ENCODE peak calls at places on chromosomes 6 and 20, in ten cellular contexts. One of them, this sample, is unnamed.

GRCh38 chr6:43308101-43308989 is at the start of gene CRIP3:
- DNase-seq in kidney: peak
- DNase-seq in psoas muscle: peak
- DNase-seq in small intestine: no peak
- DNase-seq in naive thymus-derived CD4-positive, alpha-beta T cell: peak
- DNase-seq in IMR-90: no peak
- DNase-seq in dorsolateral prefrontal cortex: no peak
- DNase-seq in colonic mucosa: peak
- DNase-seq in fibroblast of pulmonary artery: peak
- DNase-seq in GM23338: peak
- DNase-seq in this sample: peak

GRCh38 chr6:161130606-161131005 is 139.0 kb downstream of the MAP3K4 start:
- DNase-seq in IMR-90: no peak
- DNase-seq in small intestine: no peak
- DNase-seq in kidney: no peak
- DNase-seq in fibroblast of pulmonary artery: no peak
- DNase-seq in dorsolateral prefrontal cortex: no peak
- DNase-seq in colonic mucosa: no peak
- DNase-seq in GM23338: no peak
- DNase-seq in naive thymus-derived CD4-positive, alpha-beta T cell: no peak
- DNase-seq in psoas muscle: no peak
- DNase-seq in this sample: no peak

GRCh38 chr20:58647814-58648501 is 3.1 kb upstream of the STX16 start:
- DNase-seq in naive thymus-derived CD4-positive, alpha-beta T cell: no peak
- DNase-seq in IMR-90: peak
- DNase-seq in GM23338: no peak
- DNase-seq in dorsolateral prefrontal cortex: no peak
- DNase-seq in psoas muscle: no peak
- DNase-seq in kidney: peak
- DNase-seq in small intestine: no peak
- DNase-seq in fibroblast of pulmonary artery: peak
- DNase-seq in colonic mucosa: no peak
- DNase-seq in this sample: peak

GRCh38 chr6:155115893-155116570 is 120.9 kb downstream of the TIAM2 start:
- DNase-seq in IMR-90: no peak
- DNase-seq in psoas muscle: no peak
- DNase-seq in fibroblast of pulmonary artery: no peak
- DNase-seq in kidney: no peak
- DNase-seq in small intestine: no peak
- DNase-seq in naive thymus-derived CD4-positive, alpha-beta T cell: no peak
- DNase-seq in colonic mucosa: no peak
- DNase-seq in dorsolateral prefrontal cortex: no peak
- DNase-seq in GM23338: no peak
- DNase-seq in this sample: no peak

GRCh38 chr6:131946404-131946991 is 4.7 kb downstream of the CCN2 start:
- DNase-seq in fibroblast of pulmonary artery: peak
- DNase-seq in naive thymus-derived CD4-positive, alpha-beta T cell: no peak
- DNase-seq in IMR-90: peak
- DNase-seq in small intestine: no peak
- DNase-seq in psoas muscle: no peak
- DNase-seq in dorsolateral prefrontal cortex: no peak
- DNase-seq in GM23338: peak
- DNase-seq in kidney: no peak
- DNase-seq in colonic mucosa: no peak
- DNase-seq in this sample: no peak

GRCh38 chr6:13229205-13230085 is 98.9 kb downstream of the TBC1D7 start:
- DNase-seq in colonic mucosa: no peak
- DNase-seq in fibroblast of pulmonary artery: peak
- DNase-seq in GM23338: peak
- DNase-seq in kidney: no peak
- DNase-seq in small intestine: peak
- DNase-seq in naive thymus-derived CD4-positive, alpha-beta T cell: no peak
- DNase-seq in psoas muscle: no peak
- DNase-seq in dorsolateral prefrontal cortex: no peak
- DNase-seq in IMR-90: no peak
- DNase-seq in this sample: no peak

GRCh38 chr6:163589401-163589800 is 174.9 kb downstream of the QKI start:
- DNase-seq in colonic mucosa: no peak
- DNase-seq in IMR-90: no peak
- DNase-seq in fibroblast of pulmonary artery: peak
- DNase-seq in psoas muscle: no peak
- DNase-seq in kidney: no peak
- DNase-seq in dorsolateral prefrontal cortex: no peak
- DNase-seq in small intestine: no peak
- DNase-seq in GM23338: no peak
- DNase-seq in naive thymus-derived CD4-positive, alpha-beta T cell: no peak
- DNase-seq in this sample: no peak

GRCh38 chr6:130313206-130313605 is 52.6 kb upstream of the TMEM200A start:
- DNase-seq in colonic mucosa: no peak
- DNase-seq in kidney: no peak
- DNase-seq in IMR-90: no peak
- DNase-seq in small intestine: no peak
- DNase-seq in naive thymus-derived CD4-positive, alpha-beta T cell: no peak
- DNase-seq in fibroblast of pulmonary artery: no peak
- DNase-seq in GM23338: peak
- DNase-seq in psoas muscle: no peak
- DNase-seq in dorsolateral prefrontal cortex: no peak
- DNase-seq in this sample: no peak

GRCh38 chr20:31811198-31811597 is 8.0 kb upstream of the MYLK2 start:
- DNase-seq in naive thymus-derived CD4-positive, alpha-beta T cell: no peak
- DNase-seq in colonic mucosa: no peak
- DNase-seq in psoas muscle: no peak
- DNase-seq in kidney: no peak
- DNase-seq in dorsolateral prefrontal cortex: no peak
- DNase-seq in fibroblast of pulmonary artery: no peak
- DNase-seq in GM23338: no peak
- DNase-seq in IMR-90: no peak
- DNase-seq in small intestine: no peak
- DNase-seq in this sample: no peak

GRCh38 chr6:136501081-136501480 is 49.1 kb downstream of the MAP7 start:
- DNase-seq in GM23338: peak
- DNase-seq in kidney: no peak
- DNase-seq in psoas muscle: no peak
- DNase-seq in dorsolateral prefrontal cortex: no peak
- DNase-seq in fibroblast of pulmonary artery: no peak
- DNase-seq in IMR-90: no peak
- DNase-seq in colonic mucosa: no peak
- DNase-seq in naive thymus-derived CD4-positive, alpha-beta T cell: no peak
- DNase-seq in small intestine: no peak
- DNase-seq in this sample: no peak

GRCh38 chr20:46575794-46576495 is 25.5 kb upstream of the OCSTAMP start:
- DNase-seq in small intestine: no peak
- DNase-seq in dorsolateral prefrontal cortex: no peak
- DNase-seq in GM23338: no peak
- DNase-seq in fibroblast of pulmonary artery: no peak
- DNase-seq in colonic mucosa: no peak
- DNase-seq in psoas muscle: no peak
- DNase-seq in IMR-90: no peak
- DNase-seq in naive thymus-derived CD4-positive, alpha-beta T cell: no peak
- DNase-seq in kidney: no peak
- DNase-seq in this sample: no peak

GRCh38 chr20:8360035-8360434 is 228.0 kb downstream of the PLCB1 start:
- DNase-seq in psoas muscle: no peak
- DNase-seq in fibroblast of pulmonary artery: no peak
- DNase-seq in naive thymus-derived CD4-positive, alpha-beta T cell: no peak
- DNase-seq in IMR-90: no peak
- DNase-seq in colonic mucosa: no peak
- DNase-seq in small intestine: no peak
- DNase-seq in GM23338: peak
- DNase-seq in dorsolateral prefrontal cortex: no peak
- DNase-seq in kidney: no peak
- DNase-seq in this sample: no peak

GRCh38 chr6:152305672-152306071 is 331.5 kb downstream of the SYNE1 start:
- DNase-seq in kidney: no peak
- DNase-seq in IMR-90: peak
- DNase-seq in GM23338: no peak
- DNase-seq in small intestine: no peak
- DNase-seq in colonic mucosa: no peak
- DNase-seq in fibroblast of pulmonary artery: peak
- DNase-seq in psoas muscle: no peak
- DNase-seq in naive thymus-derived CD4-positive, alpha-beta T cell: no peak
- DNase-seq in dorsolateral prefrontal cortex: no peak
- DNase-seq in this sample: no peak

DNA sequence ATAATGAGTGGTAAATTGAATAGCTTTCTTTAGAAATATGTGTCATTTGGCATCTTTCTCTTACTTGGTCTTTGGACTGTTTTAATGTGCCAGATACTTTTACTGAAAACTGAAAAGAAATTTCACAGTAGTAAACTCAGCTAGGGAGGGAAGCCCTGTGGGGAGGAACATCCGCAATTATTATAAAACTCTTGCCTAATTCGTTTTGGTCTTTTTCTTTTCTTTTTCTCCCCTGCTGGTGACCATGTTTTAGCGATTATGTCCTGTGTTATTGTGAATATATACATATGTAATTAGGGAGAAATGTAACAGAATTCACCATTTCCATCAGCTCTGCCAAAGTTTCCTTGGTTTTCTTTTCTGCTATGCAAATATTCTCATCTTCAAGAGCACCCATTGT is 1.7 kb downstream of the DOK5 start:
- DNase-seq in kidney: no peak
- DNase-seq in naive thymus-derived CD4-positive, alpha-beta T cell: no peak
- DNase-seq in psoas muscle: no peak
- DNase-seq in small intestine: no peak
- DNase-seq in fibroblast of pulmonary artery: no peak
- DNase-seq in IMR-90: no peak
- DNase-seq in colonic mucosa: no peak
- DNase-seq in dorsolateral prefrontal cortex: no peak
- DNase-seq in GM23338: no peak
- DNase-seq in this sample: no peak
- H3K4me3 ChIP-seq in kidney: no peak
- H3K4me3 ChIP-seq in naive thymus-derived CD4-positive, alpha-beta T cell: no peak
- H3K4me3 ChIP-seq in psoas muscle: peak
- H3K4me3 ChIP-seq in small intestine: no peak
- H3K4me3 ChIP-seq in fibroblast of pulmonary artery: peak
- H3K4me3 ChIP-seq in IMR-90: no peak
- H3K4me3 ChIP-seq in colonic mucosa: no peak
- H3K4me3 ChIP-seq in dorsolateral prefrontal cortex: peak
- H3K4me3 ChIP-seq in GM23338: peak
- H3K4me3 ChIP-seq in this sample: no peak

DNA sequence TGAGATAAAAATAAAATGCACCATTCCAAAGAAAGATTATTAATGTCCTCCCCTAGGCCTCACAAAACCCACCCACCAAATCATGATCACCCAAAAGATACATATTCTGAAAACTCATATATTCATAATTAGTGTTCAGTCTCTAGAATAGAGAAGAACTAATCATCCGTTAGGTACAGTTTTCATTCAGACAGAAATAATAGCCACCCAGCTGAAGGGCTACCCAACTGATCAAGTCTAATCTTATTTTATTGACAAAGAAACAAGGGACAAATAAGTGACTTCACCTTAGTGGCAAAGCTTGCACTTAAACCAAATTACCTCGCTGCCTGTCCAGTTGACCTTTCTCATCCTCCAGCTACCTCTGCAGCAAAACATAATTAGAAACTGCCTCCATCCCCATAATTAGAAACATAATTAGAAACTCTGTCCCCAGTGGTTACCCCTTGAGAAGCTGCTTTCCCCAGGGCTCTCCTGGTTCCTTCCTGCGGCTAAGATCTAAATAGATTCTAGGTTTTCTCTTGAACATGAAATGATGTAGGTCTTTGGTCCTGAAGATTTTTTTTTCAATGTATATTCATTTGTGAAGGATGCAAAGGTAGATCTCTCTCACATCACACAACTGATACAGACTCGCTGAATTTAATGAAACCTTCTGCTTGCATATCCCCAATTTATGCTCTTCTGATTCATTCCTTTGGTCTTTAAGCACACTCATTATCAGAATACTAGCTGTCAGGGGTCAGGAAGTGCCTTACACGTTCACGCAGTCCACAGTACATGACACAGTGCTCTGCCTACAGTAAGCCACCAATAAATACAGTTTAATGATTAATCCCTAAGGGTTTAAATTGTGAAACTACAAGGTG is 46.3 kb downstream of the HBS1L start:
- DNase-seq in kidney: no peak
- DNase-seq in small intestine: peak
- DNase-seq in fibroblast of pulmonary artery: no peak
- DNase-seq in colonic mucosa: no peak
- DNase-seq in dorsolateral prefrontal cortex: no peak
- DNase-seq in naive thymus-derived CD4-positive, alpha-beta T cell: no peak
- DNase-seq in GM23338: no peak
- DNase-seq in IMR-90: no peak
- DNase-seq in psoas muscle: no peak
- DNase-seq in this sample: no peak
- H3K4me3 ChIP-seq in kidney: no peak
- H3K4me3 ChIP-seq in small intestine: no peak
- H3K4me3 ChIP-seq in fibroblast of pulmonary artery: no peak
- H3K4me3 ChIP-seq in colonic mucosa: no peak
- H3K4me3 ChIP-seq in dorsolateral prefrontal cortex: no peak
- H3K4me3 ChIP-seq in naive thymus-derived CD4-positive, alpha-beta T cell: no peak
- H3K4me3 ChIP-seq in GM23338: no peak
- H3K4me3 ChIP-seq in IMR-90: no peak
- H3K4me3 ChIP-seq in psoas muscle: no peak
- H3K4me3 ChIP-seq in this sample: no peak

DNA sequence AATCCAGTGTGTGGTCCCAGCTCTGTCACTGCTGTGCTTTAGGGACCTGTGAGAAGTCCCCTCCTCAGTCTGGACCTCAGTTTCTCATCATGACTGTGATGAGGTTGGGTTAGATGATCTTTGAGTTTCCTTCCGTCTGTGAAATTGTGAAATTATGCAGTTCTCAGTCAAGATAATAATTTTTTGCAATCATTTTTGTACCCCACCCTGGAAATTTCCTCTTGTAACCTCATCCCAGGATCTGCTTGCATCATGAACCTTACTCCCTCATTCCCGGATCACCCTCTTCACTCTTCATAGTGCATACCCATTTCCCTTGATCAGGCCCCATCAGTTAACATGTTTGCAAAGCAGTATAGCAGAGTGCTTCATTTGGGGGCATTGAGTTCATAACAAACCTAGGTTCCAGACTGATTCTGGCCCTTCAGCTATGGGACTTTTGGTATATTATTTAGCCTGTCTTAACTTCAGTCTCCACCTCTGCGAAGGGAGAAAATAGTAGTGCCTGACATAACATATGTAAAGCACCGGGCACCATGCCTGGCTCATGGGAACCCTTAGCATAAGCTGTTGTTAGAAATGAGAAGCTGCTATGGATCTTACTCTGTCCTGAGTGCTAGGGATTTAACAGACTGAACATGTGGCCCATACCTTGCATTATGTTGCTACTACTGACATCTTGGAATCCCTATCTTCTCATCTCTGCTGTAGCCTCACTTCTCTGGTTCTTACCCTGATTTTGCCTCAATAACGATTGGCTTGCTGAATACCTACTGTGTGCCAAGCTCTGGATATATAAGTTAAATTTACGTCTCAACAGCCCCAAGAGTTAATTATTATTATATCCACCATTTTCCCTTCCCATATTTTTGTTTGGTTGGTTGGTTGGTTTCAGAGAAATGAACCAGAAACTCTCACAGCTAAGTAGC is 1.4 kb downstream of the ZNF76 start:
- DNase-seq in small intestine: no peak
- DNase-seq in kidney: no peak
- DNase-seq in GM23338: no peak
- DNase-seq in IMR-90: no peak
- DNase-seq in dorsolateral prefrontal cortex: no peak
- DNase-seq in colonic mucosa: no peak
- DNase-seq in fibroblast of pulmonary artery: peak
- DNase-seq in naive thymus-derived CD4-positive, alpha-beta T cell: no peak
- DNase-seq in psoas muscle: no peak
- DNase-seq in this sample: no peak
- H3K4me3 ChIP-seq in small intestine: peak
- H3K4me3 ChIP-seq in kidney: peak
- H3K4me3 ChIP-seq in GM23338: peak
- H3K4me3 ChIP-seq in IMR-90: no peak
- H3K4me3 ChIP-seq in dorsolateral prefrontal cortex: peak
- H3K4me3 ChIP-seq in colonic mucosa: no peak
- H3K4me3 ChIP-seq in fibroblast of pulmonary artery: peak
- H3K4me3 ChIP-seq in naive thymus-derived CD4-positive, alpha-beta T cell: peak
- H3K4me3 ChIP-seq in psoas muscle: peak
- H3K4me3 ChIP-seq in this sample: peak

GRCh38 chr6:17938885-17939284 is 48.5 kb downstream of the KIF13A start:
- DNase-seq in small intestine: no peak
- DNase-seq in psoas muscle: no peak
- DNase-seq in fibroblast of pulmonary artery: peak
- DNase-seq in colonic mucosa: no peak
- DNase-seq in IMR-90: peak
- DNase-seq in naive thymus-derived CD4-positive, alpha-beta T cell: no peak
- DNase-seq in dorsolateral prefrontal cortex: no peak
- DNase-seq in kidney: no peak
- DNase-seq in GM23338: no peak
- DNase-seq in this sample: no peak
- H3K4me3 ChIP-seq in small intestine: no peak
- H3K4me3 ChIP-seq in psoas muscle: no peak
- H3K4me3 ChIP-seq in fibroblast of pulmonary artery: no peak
- H3K4me3 ChIP-seq in colonic mucosa: no peak
- H3K4me3 ChIP-seq in IMR-90: no peak
- H3K4me3 ChIP-seq in naive thymus-derived CD4-positive, alpha-beta T cell: no peak
- H3K4me3 ChIP-seq in dorsolateral prefrontal cortex: no peak
- H3K4me3 ChIP-seq in kidney: no peak
- H3K4me3 ChIP-seq in GM23338: peak
- H3K4me3 ChIP-seq in this sample: no peak

This sample was measured in uterus.